ENCODE peak calls at places on chromosomes 4 and X, in four cellular contexts. J, A, N and T are unnamed samples.

GRCh38 chr4:74158561-74159396 is 861 bp downstream of the MTHFD2L start:
- DNase-seq in J (no peak), A (no peak), N (peak), T (no peak)

GRCh38 chrX:17291998-17292658 is 82.9 kb upstream of the NHS start:
- DNase-seq in J (no peak), A (no peak), N (no peak), T (no peak)

GRCh38 chr4:56744030-56744429 is 62.9 kb upstream of the HOPX start:
- DNase-seq in J (no peak), A (no peak), N (no peak), T (no peak)

GRCh38 chr4:103786014-103786413 is 66.2 kb upstream of the TACR3 start:
- DNase-seq in J (peak), A (peak), N (peak), T (peak)

GRCh38 chrX:97743014-97743413 is 859.3 kb downstream of the RPA4 start:
- DNase-seq in J (no peak), A (no peak), N (no peak), T (no peak)

GRCh38 chr4:1251773-1252066 is 2.8 kb upstream of the CTBP1 start:
- DNase-seq in J (no peak), A (no peak), N (no peak), T (no peak)

GRCh38 chr4:90582087-90582486 is 454.9 kb downstream of the CCSER1 start:
- DNase-seq in J (no peak), A (no peak), N (no peak), T (no peak)

GRCh38 chr4:21450331-21450730 is 498.2 kb downstream of the KCNIP4 start:
- DNase-seq in J (no peak), A (no peak), N (no peak), T (no peak)

GRCh38 chrX:24014388-24015018 is 12.5 kb downstream of the KLHL15 start:
- DNase-seq in J (no peak), A (no peak), N (peak), T (no peak)

GRCh38 chr4:37666625-37667071 is 19.5 kb downstream of the RELL1 start:
- DNase-seq in J (peak), A (no peak), N (no peak), T (no peak)

GRCh38 chr4:164977243-164978164 is at the start of gene TRIM61:
- DNase-seq in J (no peak), A (no peak), N (peak), T (no peak)

GRCh38 chrX:21770631-21771321 is 12.9 kb upstream of the SMPX start:
- DNase-seq in J (peak), A (no peak), N (no peak), T (no peak)

GRCh38 chr4:1418494-1419285 is 12.4 kb upstream of the NKX1-1 start:
- DNase-seq in J (no peak), A (peak), N (no peak), T (no peak)

GRCh38 chrX:55758033-55758432 is 40.5 kb downstream of the RRAGB start:
- DNase-seq in J (no peak), A (no peak), N (no peak), T (no peak)

GRCh38 chr4:23999714-24000113 is 109.9 kb upstream of the PPARGC1A start:
- DNase-seq in J (no peak), A (no peak), N (no peak), T (no peak)

GRCh38 chrX:132651411-132652086 is 162.7 kb upstream of the MBNL3 start:
- DNase-seq in J (no peak), A (no peak), N (no peak), T (peak)

GRCh38 chrX:103565752-103566151 is 19.6 kb upstream of the TCEAL4 start:
- DNase-seq in J (no peak), A (no peak), N (no peak), T (no peak)

GRCh38 chr4:47213539-47213938 is 182.2 kb downstream of the GABRB1 start:
- DNase-seq in J (no peak), A (no peak), N (no peak), T (no peak)

GRCh38 chrX:101265869-101266428 is 25.2 kb downstream of the TAF7L start:
- DNase-seq in J (no peak), A (no peak), N (no peak), T (no peak)

GRCh38 chr4:151653548-151653918 is 107.3 kb downstream of the GATB start:
- DNase-seq in J (no peak), A (no peak), N (no peak), T (no peak)
- TF ChIP-seq FOXK2 in J (no peak), A (no peak), N (no peak), T (no peak)

GRCh38 chr4:66852843-66853242 is 692.5 kb downstream of the CENPC start:
- DNase-seq in J (no peak), A (no peak), N (no peak), T (no peak)

GRCh38 chr4:66853845-66854244 is 691.5 kb downstream of the CENPC start:
- DNase-seq in J (no peak), A (no peak), N (no peak), T (no peak)

GRCh38 chr4:66855956-66856355 is 689.3 kb downstream of the CENPC start:
- DNase-seq in J (no peak), A (no peak), N (no peak), T (no peak)
- TF ChIP-seq FOXM1 in J (no peak), A (no peak), N (no peak), T (no peak)

GRCh38 chr4:25437951-25438350 is 60.9 kb downstream of the ANAPC4 start:
- DNase-seq in J (no peak), A (no peak), N (no peak), T (no peak)
- TF ChIP-seq FOXK2 in J (no peak), A (no peak), N (no peak), T (no peak)

DNA sequence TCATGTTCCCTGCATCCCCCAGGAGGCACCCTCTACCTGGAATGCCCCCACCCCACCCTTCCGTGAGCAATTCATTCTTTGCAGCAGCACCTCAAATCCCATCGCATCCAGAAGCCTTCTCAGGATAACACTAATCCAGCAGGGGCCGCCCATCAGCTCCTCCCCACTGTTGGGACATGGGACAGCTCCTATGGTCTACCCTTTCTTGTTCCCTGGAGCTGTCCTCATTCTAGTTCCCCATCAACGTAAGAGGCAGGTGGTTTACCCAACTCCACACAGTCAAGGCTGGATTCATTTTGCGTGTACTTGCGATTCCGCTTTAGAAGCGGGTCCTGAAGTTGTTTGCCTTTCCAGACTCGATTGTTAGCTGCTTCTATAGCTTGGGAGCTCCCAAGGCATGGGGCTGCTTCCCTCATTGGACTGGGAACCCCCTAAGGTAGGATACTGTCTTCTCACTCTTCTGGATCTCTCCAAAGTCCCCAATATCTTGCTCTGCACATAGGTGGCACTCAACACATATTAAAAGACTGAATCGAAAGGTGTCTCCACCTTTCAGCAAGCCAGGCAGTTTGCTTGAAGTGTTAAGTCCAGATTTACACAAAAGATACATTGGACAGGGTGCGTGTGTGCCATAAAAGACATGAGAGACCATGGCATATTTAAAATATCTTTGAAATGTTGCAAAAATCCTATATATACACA is 942 bp upstream of the APLN start:
- DNase-seq in J (no peak), A (no peak), N (no peak), T (no peak)
- TF ChIP-seq FOXM1 in J (no peak), A (no peak), N (no peak), T (no peak)

GRCh38 chr4:6854098-6854744 is 55.4 kb upstream of the TBC1D14 start:
- DNase-seq in J (no peak), A (no peak), N (peak), T (no peak)

GRCh38 chr4:6857009-6857882 is 52.4 kb upstream of the TBC1D14 start:
- DNase-seq in J (no peak), A (no peak), N (no peak), T (no peak)

GRCh38 chr4:6858997-6859396 is 50.6 kb upstream of the TBC1D14 start:
- DNase-seq in J (no peak), A (no peak), N (no peak), T (no peak)

GRCh38 chr4:6856391-6856790 is 53.2 kb upstream of the TBC1D14 start:
- DNase-seq in J (no peak), A (no peak), N (no peak), T (no peak)

GRCh38 chr4:6855692-6856297 is 53.8 kb upstream of the TBC1D14 start:
- DNase-seq in J (peak), A (no peak), N (peak), T (no peak)
- TF ChIP-seq FOXK2 in J (no peak), A (no peak), N (no peak), T (no peak)